ENCODE peak calls at places on chromosomes 6 and 20, in six cellular contexts. Z, R, Y, F, B and V are unnamed samples.

GRCh38 chr6:133918208-133918930 is 29.5 kb downstream of the TCF21 start:
- DNase-seq in F (no peak), R (no peak), B (no peak), Z (no peak), Y (peak; percentile 66), V (no peak)

GRCh38 chr20:46894971-46895905 is 595 bp downstream of the EYA2 start:
- DNase-seq in Z (no peak), F (no peak), Y (peak; percentile 52), B (peak; percentile 71), R (peak; percentile 68), V (peak; percentile 47)

GRCh38 chr6:91886183-91886795 is 1299.4 kb upstream of the MAP3K7 start:
- DNase-seq in F (no peak), Z (no peak), Y (no peak), R (no peak), B (no peak), V (no peak)

GRCh38 chr6:92538296-92538695 is 881.1 kb downstream of the EPHA7 start:
- DNase-seq in Y (no peak), F (no peak), R (no peak), B (no peak), Z (no peak), V (no peak)

GRCh38 chr6:41428995-41429417 is 93.6 kb downstream of the NCR2 start:
- DNase-seq in Z (no peak), R (peak; percentile 18), B (no peak), Y (no peak), F (no peak), V (no peak)

GRCh38 chr20:31489152-31489551 is 14.1 kb downstream of the REM1 start:
- DNase-seq in B (no peak), Z (no peak), Y (no peak), R (no peak), F (no peak), V (no peak)

GRCh38 chr20:11891827-11892521 is 25.7 kb upstream of the BTBD3 start:
- DNase-seq in F (peak; percentile 77), R (peak; percentile 62), Y (peak; percentile 78), B (peak; percentile 71), Z (peak; percentile 17), V (peak; percentile 49)

GRCh38 chr6:148803979-148804378 is 57.1 kb downstream of the UST start:
- DNase-seq in Z (no peak), F (no peak), Y (no peak), B (no peak), R (peak; percentile 44), V (no peak)

GRCh38 chr6:37897321-37897720 is 77.8 kb downstream of the ZFAND3 start:
- DNase-seq in R (peak; percentile 60), Z (no peak), F (peak; percentile 10), B (no peak), Y (no peak), V (no peak)

GRCh38 chr6:101832371-101832770 is 438.9 kb downstream of the GRIK2 start:
- DNase-seq in R (no peak), B (no peak), F (no peak), Y (no peak), Z (no peak), V (no peak)

GRCh38 chr6:113599444-113599843 is 257.7 kb upstream of the MARCKS start:
- DNase-seq in Z (no peak), Y (no peak), B (no peak), R (peak; percentile 69), F (no peak), V (no peak)

GRCh38 chr6:33904050-33904827 is 100.4 kb upstream of the MLN start:
- DNase-seq in Y (no peak), F (no peak), Z (peak; percentile 79), B (no peak), R (no peak), V (peak; percentile 69)

GRCh38 chr20:34111057-34111711 is 859 bp downstream of the EIF2S2 start:
- DNase-seq in Z (no peak), F (peak; percentile 30), R (peak; percentile 71), Y (peak; percentile 10), B (no peak), V (no peak)

DNA sequence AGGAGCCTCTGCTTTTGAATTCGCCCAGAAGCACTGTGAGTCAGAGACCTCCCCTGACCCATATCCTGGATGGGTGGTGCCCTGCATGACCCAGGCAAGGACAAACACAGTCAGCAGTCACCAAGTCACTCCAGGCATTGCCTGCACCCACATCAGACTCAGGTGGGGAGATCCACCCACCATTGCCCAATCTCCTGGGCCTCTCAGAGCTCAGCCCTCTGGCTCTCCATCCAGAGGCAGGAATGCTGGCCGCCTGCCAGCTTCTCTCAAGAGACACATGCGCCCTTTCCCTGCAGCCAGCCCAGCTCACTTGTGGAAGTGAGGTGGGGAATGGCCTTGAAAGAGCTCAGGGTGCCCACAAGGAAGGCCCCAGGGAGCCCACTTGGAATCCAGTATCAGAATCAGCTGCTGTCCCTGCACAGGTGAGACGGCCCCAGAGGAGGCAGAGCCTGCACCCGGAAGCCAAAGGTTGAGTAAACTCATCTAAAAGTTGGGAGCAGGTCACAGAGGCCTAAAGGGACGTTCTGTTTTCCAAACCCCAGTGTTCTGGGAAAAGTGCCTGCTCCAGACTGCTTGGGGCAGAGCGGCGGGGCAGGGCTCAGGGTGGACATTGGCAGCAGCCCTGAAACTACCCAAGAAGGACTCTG is 129.8 kb downstream of the PREX1 start:
- DNase-seq in Y (peak; percentile 99), F (peak; percentile 56), Z (no peak), R (peak; percentile 64), B (peak; percentile 71), V (peak; percentile 80)
- H3K27ac ChIP-seq in Y (peak overlapping the region; percentile 71), F (peak overlapping the region; percentile 70), Z (no peak overlapping the region), R (no peak overlapping the region), B (no peak overlapping the region), V (no peak overlapping the region)

DNA sequence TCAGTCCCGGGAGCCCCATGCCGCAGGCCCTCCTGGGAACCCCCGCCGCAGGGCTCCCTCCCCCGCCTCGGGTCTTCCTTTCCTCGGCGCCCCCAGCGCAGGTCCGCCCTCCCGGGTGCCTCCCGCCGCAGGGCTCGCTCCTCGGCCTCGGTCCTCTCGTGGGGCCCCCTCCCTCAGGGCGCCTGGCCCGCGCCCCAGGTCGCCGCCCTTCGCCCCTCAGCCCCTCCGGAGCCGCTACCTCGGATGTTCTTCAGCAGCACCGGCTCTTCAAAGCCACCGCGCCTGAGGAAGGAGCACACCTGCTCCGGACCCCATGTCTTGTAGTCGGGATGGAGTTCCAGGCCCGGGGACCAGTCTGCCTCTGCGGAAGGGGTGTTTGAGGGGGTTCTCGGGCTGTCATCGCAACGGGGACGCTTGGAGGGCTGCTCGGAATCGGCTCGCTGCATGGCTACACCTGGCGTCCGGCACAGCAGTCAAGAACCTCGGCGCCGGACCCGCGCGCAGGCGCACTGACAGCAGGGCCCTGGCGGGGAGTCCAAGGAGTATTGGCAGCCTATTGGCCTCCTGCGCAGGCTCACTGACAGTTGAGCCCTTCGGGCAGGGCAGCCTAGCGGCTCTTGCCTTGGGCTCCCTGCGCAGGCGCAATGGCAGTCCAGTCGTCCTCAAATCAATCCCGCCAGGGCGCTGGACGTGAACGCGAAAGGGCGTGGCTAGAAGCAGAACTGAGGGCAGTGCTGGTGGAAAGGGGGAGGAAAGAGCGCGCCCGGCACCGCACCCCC is at the start of gene SAMHD1:
- DNase-seq in R (peak; percentile 98), Y (peak; percentile 99), F (peak; percentile 98), B (peak; percentile 92), Z (peak; percentile 96), V (peak; percentile 99)
- TF ChIP-seq POLR2A in R (no peak), Y (peak; percentile 85), F (peak; percentile 55), B (peak; percentile 93), Z (peak; percentile 75), V (peak; percentile 83)

GRCh38 chr6:62707156-62707555 is 421.1 kb upstream of the KHDRBS2 start:
- DNase-seq in Z (no peak), B (no peak), R (no peak), Y (no peak), F (no peak), V (no peak)
- TF ChIP-seq CTCF in Z (no peak), B (no peak), R (no peak), Y (no peak), F (no peak), V (no peak)

DNA sequence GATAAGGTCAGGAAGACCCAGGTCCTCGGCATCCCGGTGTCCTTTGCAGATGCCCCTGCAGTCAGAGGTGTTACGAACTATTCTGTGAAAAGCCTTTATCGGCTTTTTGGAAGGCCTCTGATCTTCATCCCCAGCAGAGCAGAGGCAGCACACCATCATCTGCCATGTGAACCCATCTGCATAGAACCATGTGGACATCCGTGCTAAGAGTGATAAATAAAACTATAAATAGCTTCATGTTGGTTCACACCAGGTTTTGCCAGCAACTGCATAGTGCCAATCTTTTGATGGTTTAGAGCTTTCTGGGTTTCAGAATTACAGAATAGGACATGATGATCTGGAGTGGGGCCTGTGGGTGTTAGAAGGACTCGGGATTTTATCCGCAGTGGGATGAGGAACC is 33.6 kb downstream of the SIRPA start:
- DNase-seq in F (no peak), Z (no peak), R (no peak), B (no peak), Y (no peak), V (no peak)
- H3K27ac ChIP-seq in F (no peak overlapping the region), Z (no peak overlapping the region), R (no peak overlapping the region), B (no peak overlapping the region), Y (no peak overlapping the region), V (no peak overlapping the region)